ENCODE peak calls at places on chromosomes 5 and 9, in eight cellular contexts. B is IMR-90; J is CD8-positive, alpha-beta T cell; E is dorsolateral prefrontal cortex; T is OCI-LY7; Q is mucosa of descending colon; C is AG04450; X is fibroblast of mammary gland. V is an unnamed sample.

GRCh38 chr5:61030163-61030482 is 85.1 kb downstream of the NDUFAF2 start:
- DNase-seq in B (peak), T (no peak), X (peak), Q (no peak), J (no peak), C (no peak), E (no peak), V (peak)

GRCh38 chr5:34582364-34582763 is 73.8 kb upstream of the RAI14 start:
- DNase-seq in J (no peak), T (no peak), B (no peak), E (no peak), X (no peak), C (no peak), Q (no peak), V (no peak)

GRCh38 chr5:102554728-102555127 is 55.9 kb upstream of the SLCO6A1 start:
- DNase-seq in X (peak), E (no peak), C (no peak), T (peak), Q (no peak), B (no peak), J (no peak), V (no peak)

GRCh38 chr9:73451003-73451402 is 299.3 kb downstream of the ANXA1 start:
- DNase-seq in B (no peak), C (no peak), T (no peak), E (no peak), J (no peak), X (no peak), Q (no peak), V (no peak)

GRCh38 chr9:13022756-13023155 is 247.9 kb downstream of the LURAP1L start:
- DNase-seq in B (no peak), Q (no peak), C (no peak), X (no peak), T (no peak), J (no peak), E (no peak), V (no peak)

GRCh38 chr9:111136180-111136579 is 97.9 kb upstream of the LPAR1 start:
- DNase-seq in X (peak), E (no peak), C (no peak), J (no peak), Q (no peak), B (no peak), T (no peak), V (no peak)

GRCh38 chr5:93193756-93194155 is 387.3 kb downstream of the NR2F1-AS1 start:
- DNase-seq in C (no peak), B (peak), X (no peak), T (no peak), J (no peak), E (no peak), Q (no peak), V (no peak)

GRCh38 chr5:34803974-34804373 is 35.0 kb upstream of the TTC23L start:
- DNase-seq in X (peak), Q (no peak), C (no peak), B (peak), E (no peak), J (no peak), T (no peak), V (peak)

GRCh38 chr9:96587295-96587694 is 32.3 kb downstream of the CDC14B start:
- DNase-seq in B (no peak), X (no peak), J (no peak), E (no peak), T (no peak), Q (no peak), C (no peak), V (no peak)

DNA sequence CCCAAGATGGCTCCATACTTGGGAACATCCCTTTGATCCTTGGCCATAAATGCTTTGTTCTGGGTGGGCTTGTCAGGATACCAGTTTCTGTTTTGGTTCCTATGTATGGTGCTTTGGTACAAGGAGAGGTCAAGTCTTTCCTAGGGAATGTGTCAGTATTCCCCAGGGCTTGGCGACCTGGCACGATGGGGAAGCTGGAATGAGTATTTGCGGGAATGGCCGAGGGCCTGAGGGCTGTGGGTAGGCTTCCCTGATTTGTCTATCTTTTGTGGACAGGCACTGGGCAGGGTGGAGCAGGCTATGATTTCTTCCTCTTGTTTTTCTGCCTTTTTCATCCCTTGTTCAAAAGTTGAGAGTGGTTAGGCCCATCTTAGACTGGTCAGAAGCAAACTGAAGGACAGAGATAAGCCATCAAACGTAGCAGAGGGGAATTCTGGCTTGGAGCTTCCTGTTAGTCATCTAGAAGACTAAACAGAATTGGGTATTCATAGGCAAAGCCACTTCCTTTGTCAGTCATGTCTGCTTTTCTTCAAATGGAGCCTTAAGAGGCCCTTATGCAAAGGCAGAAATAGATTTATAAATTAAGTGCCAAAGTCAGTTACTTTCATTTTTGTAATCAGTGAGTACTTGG is 13.7 kb downstream of the DOCK2 start:
- DNase-seq in C (peak), J (no peak), X (peak), Q (no peak), B (peak), T (peak), E (no peak), V (peak)
- H3K4me3 ChIP-seq in C (no peak), J (no peak), X (no peak), Q (no peak), B (peak), T (peak), E (no peak), V (no peak)

GRCh38 chr9:20307662-20308061 is 314.6 kb downstream of the MLLT3 start:
- DNase-seq in T (no peak), E (no peak), Q (no peak), C (no peak), B (no peak), J (no peak), X (no peak), V (no peak)
- TF ChIP-seq CTCF in T (no peak), E (no peak), Q (no peak), C (no peak), B (no peak), J (no peak), X (no peak), V (no peak)

GRCh38 chr5:143331956-143332355 is 71.5 kb downstream of the NR3C1 start:
- DNase-seq in E (no peak), B (no peak), Q (no peak), C (no peak), J (no peak), X (no peak), T (no peak), V (no peak)
- H3K4me3 ChIP-seq in E (no peak), B (no peak), Q (no peak), C (no peak), J (no peak), X (no peak), T (no peak), V (no peak)

GRCh38 chr5:29054282-29054681 is 2015.9 kb upstream of the CDH9 start:
- DNase-seq in E (no peak), X (no peak), J (no peak), Q (no peak), T (no peak), B (no peak), C (no peak), V (no peak)

GRCh38 chr5:29051509-29051908 is 2013.1 kb upstream of the CDH9 start:
- DNase-seq in C (no peak), J (no peak), E (no peak), T (no peak), B (no peak), X (no peak), Q (no peak), V (no peak)

DNA sequence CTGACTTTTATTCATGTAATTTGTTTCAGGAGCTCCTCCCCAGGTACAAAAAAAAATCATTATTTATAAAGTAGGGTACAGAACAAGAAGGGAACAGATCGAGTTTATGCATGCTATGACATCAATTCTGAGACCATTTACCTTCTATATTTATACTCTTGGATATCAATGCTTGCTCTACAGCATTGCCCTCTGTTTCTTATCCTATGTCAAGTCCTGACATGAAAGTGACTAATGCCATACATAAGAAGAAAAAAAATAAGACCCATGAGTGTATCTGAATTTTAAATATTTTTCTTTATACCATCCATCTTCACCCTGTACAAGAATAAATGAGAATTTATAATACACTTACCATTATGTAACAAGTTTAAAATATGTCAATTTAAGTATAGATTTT is 2016.3 kb upstream of the CDH9 start:
- DNase-seq in X (no peak), Q (no peak), B (no peak), T (no peak), E (no peak), C (no peak), J (no peak), V (no peak)
- TF ChIP-seq CTCF in X (no peak), Q (no peak), B (no peak), T (no peak), E (no peak), C (no peak), J (no peak), V (no peak)

GRCh38 chr5:136036293-136036911 is 7.6 kb downstream of the TGFBI start:
- DNase-seq in T (no peak), J (no peak), C (no peak), E (no peak), B (no peak), X (no peak), Q (no peak), V (no peak)
- H3K4me3 ChIP-seq in T (peak), J (no peak), C (no peak), E (no peak), B (no peak), X (no peak), Q (no peak), V (no peak)

GRCh38 chr9:131875828-131876485 is 136.1 kb upstream of the RAPGEF1 start:
- DNase-seq in C (no peak), J (no peak), X (peak), T (no peak), Q (no peak), E (peak), B (peak), V (peak)
- TF ChIP-seq CTCF in C (no peak), J (no peak), X (no peak), T (no peak), Q (no peak), E (no peak), B (no peak), V (no peak)

GRCh38 chr5:141655020-141655419 is 3.8 kb upstream of the FCHSD1 start:
- DNase-seq in E (no peak), Q (no peak), C (no peak), T (no peak), B (no peak), X (no peak), J (no peak), V (no peak)

GRCh38 chr5:141662028-141662427 is 10.8 kb upstream of the FCHSD1 start:
- DNase-seq in B (no peak), Q (no peak), C (no peak), X (no peak), E (no peak), T (no peak), J (no peak), V (no peak)

GRCh38 chr5:141656396-141656795 is 5.2 kb upstream of the FCHSD1 start:
- DNase-seq in X (no peak), E (no peak), C (no peak), J (no peak), Q (no peak), T (no peak), B (no peak), V (no peak)

GRCh38 chr5:141654298-141654697 is 3.1 kb upstream of the FCHSD1 start:
- DNase-seq in C (peak), T (no peak), E (no peak), J (no peak), Q (no peak), B (peak), X (peak), V (peak)

DNA sequence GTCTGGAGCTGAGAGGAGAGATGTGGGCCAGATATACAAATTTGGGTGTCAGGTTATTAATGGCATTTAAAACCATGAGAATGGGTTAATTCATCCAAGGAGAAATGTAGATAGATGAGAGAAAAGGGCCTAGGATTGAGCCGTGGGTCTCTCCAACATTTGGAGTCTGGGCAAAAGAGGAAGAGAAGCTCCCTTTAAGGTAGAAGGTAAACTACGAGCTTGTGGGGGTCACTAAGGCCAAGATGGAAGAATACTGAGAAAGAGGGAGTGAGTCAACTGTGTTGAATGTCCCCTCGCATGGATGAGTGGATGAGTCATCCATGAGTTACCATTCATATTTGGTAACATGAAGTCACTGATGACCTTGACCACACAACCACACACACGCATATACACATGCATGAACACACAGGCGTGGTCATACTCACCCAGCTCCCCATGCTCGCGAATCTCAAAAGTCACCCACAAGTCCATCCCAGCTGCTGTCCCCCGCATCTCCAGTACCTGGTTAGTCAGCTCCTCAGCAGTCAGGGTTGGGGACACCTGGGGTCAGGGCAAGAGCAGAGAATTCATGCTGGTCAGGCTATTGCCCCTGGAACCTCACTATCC is 6.8 kb upstream of the FCHSD1 start:
- DNase-seq in Q (no peak), B (peak), X (peak), T (no peak), E (no peak), C (peak), J (no peak), V (peak)
- H3K4me3 ChIP-seq in Q (no peak), B (no peak), X (no peak), T (no peak), E (no peak), C (no peak), J (no peak), V (no peak)

GRCh38 chr9:130193531-130194405 is 21.6 kb downstream of the NCS1 start:
- DNase-seq in X (peak), E (no peak), J (no peak), T (no peak), C (no peak), B (no peak), Q (no peak), V (no peak)
- TF ChIP-seq CTCF in X (no peak), E (no peak), J (no peak), T (no peak), C (no peak), B (no peak), Q (no peak), V (no peak)

GRCh38 chr9:133701981-133702797 is 36.0 kb downstream of the SARDH start:
- DNase-seq in X (no peak), E (no peak), J (peak), Q (peak), T (peak), B (peak), C (no peak), V (peak)
- H3K4me3 ChIP-seq in X (no peak), E (no peak), J (peak), Q (no peak), T (peak), B (no peak), C (no peak), V (peak)

V was measured in fibroblast of the aortic adventitia.